ENCODE peak calls at places on chromosomes 4 and X, in nine cellular contexts. E, U, R, H, S, G, A, D and M are unnamed samples.

GRCh38 chr4:19074061-19074460 is 1052.5 kb upstream of the LCORL start:
- DNase-seq in S (no peak), G (no peak), R (no peak), H (no peak), A (no peak), U (no peak), E (no peak), D (no peak), M (no peak)

GRCh38 chr4:36324808-36325207 is 43.4 kb downstream of the DTHD1 start:
- DNase-seq in S (no peak), G (no peak), U (no peak), R (no peak), E (no peak), D (no peak), A (no peak), H (no peak), M (no peak)

GRCh38 chrX:12825801-12826200 is 34.6 kb downstream of the PRPS2 start:
- DNase-seq in D (peak; percentile 23), E (no peak), A (no peak), G (no peak), U (no peak), S (no peak), R (no peak), H (no peak), M (no peak)

GRCh38 chr4:174449152-174449551 is 73.1 kb downstream of the HPGD start:
- DNase-seq in H (no peak), E (no peak), A (no peak), D (no peak), G (no peak), U (no peak), R (no peak), S (no peak), M (no peak)

GRCh38 chr4:7134737-7135388 is 57.5 kb upstream of the SORCS2 start:
- DNase-seq in D (peak; percentile 85), G (no peak), R (peak; percentile 87), A (peak; percentile 65), S (no peak), E (no peak), H (no peak), U (no peak), M (peak; percentile 35)

GRCh38 chr4:173747537-173748257 is 217.7 kb upstream of the HAND2 start:
- DNase-seq in G (no peak), D (no peak), S (no peak), R (no peak), U (no peak), H (peak; percentile 61), A (no peak), E (no peak), M (no peak)

GRCh38 chrX:100895365-100896075 is 21.4 kb upstream of the NOX1 start:
- DNase-seq in S (no peak), R (no peak), H (peak; percentile 35), D (peak; percentile 48), U (peak; percentile 19), G (peak; percentile 2), A (no peak), E (no peak), M (no peak)

GRCh38 chrX:103197721-103198306 is 17.1 kb upstream of the BEX4 start:
- DNase-seq in S (no peak), A (no peak), U (no peak), R (no peak), E (no peak), G (no peak), D (no peak), H (no peak), M (no peak)

GRCh38 chr4:38891051-38891738 is 23.6 kb downstream of the FAM114A1 start:
- DNase-seq in S (no peak), R (no peak), D (no peak), H (no peak), E (no peak), G (no peak), A (no peak), U (no peak), M (no peak)

GRCh38 chrX:53223068-53223693 is 1.8 kb downstream of the KDM5C start:
- DNase-seq in G (no peak), H (no peak), A (no peak), S (no peak), U (no peak), D (no peak), R (no peak), E (no peak), M (no peak)

GRCh38 chrX:136933617-136934145 is 53.2 kb upstream of the RBMX start:
- DNase-seq in G (no peak), A (no peak), D (no peak), H (no peak), S (no peak), R (no peak), E (peak; percentile 10), U (no peak), M (no peak)

GRCh38 chrX:21885568-21885967 is 29.8 kb downstream of the YY2 start:
- DNase-seq in D (peak; percentile 74), S (no peak), H (no peak), U (no peak), E (no peak), G (no peak), R (no peak), A (no peak), M (no peak)

GRCh38 chr4:67234296-67234695 is 311.0 kb downstream of the CENPC start:
- DNase-seq in D (peak; percentile 1), U (no peak), R (no peak), H (no peak), G (no peak), S (no peak), A (no peak), E (no peak), M (no peak)

GRCh38 chr4:98630804-98631454 is 27.5 kb downstream of the TSPAN5 start:
- DNase-seq in H (no peak), U (no peak), G (no peak), D (no peak), S (no peak), R (no peak), E (no peak), A (no peak), M (no peak)

GRCh38 chr4:15729910-15730533 is 27.2 kb downstream of the BST1 start:
- DNase-seq in R (no peak), A (no peak), D (peak; percentile 38), U (peak; percentile 12), H (peak; percentile 61), G (no peak), S (no peak), E (no peak), M (peak; percentile 58)

GRCh38 chrX:48958635-48959094 is 1.3 kb upstream of the OTUD5 start:
- DNase-seq in U (peak; percentile 35), E (peak; percentile 29), A (peak; percentile 48), D (peak; percentile 64), G (no peak), R (peak; percentile 82), S (no peak), H (peak; percentile 17), M (no peak)

GRCh38 chr4:5378002-5378401 is 326.7 kb downstream of the STK32B start:
- DNase-seq in S (no peak), A (no peak), U (no peak), R (no peak), D (peak; percentile 18), E (no peak), H (no peak), G (no peak), M (no peak)

GRCh38 chrX:63657821-63658220 is 127.2 kb downstream of the ARHGEF9 start:
- DNase-seq in E (peak; percentile 7), G (no peak), R (peak; percentile 50), A (peak; percentile 53), H (no peak), U (no peak), D (peak; percentile 86), S (no peak), M (no peak)